ENCODE peak calls at places on chromosomes 3 and 15, in four cellular contexts. M, C, H and N are unnamed samples.

GRCh38 chr3:28317438-28318022 is 31.0 kb upstream of the ZCWPW2 start:
- DNase-seq in H (no peak), M (peak), C (peak), N (no peak)

GRCh38 chr3:150330872-150331271 is 77.2 kb upstream of the TSC22D2 start:
- DNase-seq in M (no peak), C (no peak), H (no peak), N (no peak)

GRCh38 chr15:69996321-69996720 is 101.4 kb downstream of the TLE3 start:
- DNase-seq in C (no peak), M (no peak), H (no peak), N (no peak)

GRCh38 chr3:125107861-125108567 is 52.2 kb upstream of the HEG1 start:
- DNase-seq in C (no peak), M (no peak), H (no peak), N (no peak)

GRCh38 chr3:84223512-84223911 is 735.3 kb upstream of the CADM2 start:
- DNase-seq in M (no peak), H (no peak), C (no peak), N (no peak)

GRCh38 chr3:127887321-127887720 is 27.7 kb upstream of the KBTBD12 start:
- DNase-seq in M (no peak), H (no peak), C (no peak), N (no peak)

GRCh38 chr3:151085227-151085888 is at the start of gene MED12L:
- DNase-seq in M (peak), H (peak), C (peak), N (peak)

GRCh38 chr3:8759038-8759755 is 10.2 kb downstream of the OXTR start:
- DNase-seq in H (no peak), C (no peak), M (no peak), N (no peak)

GRCh38 chr15:31974855-31975421 is 55.4 kb upstream of the CHRNA7 start:
- DNase-seq in H (peak), M (peak), C (peak), N (peak)

GRCh38 chr3:123834631-123835030 is 49.5 kb downstream of the MYLK start:
- DNase-seq in C (no peak), H (no peak), M (no peak), N (no peak)

GRCh38 chr15:90001062-90001682 is at the start of gene ZNF710:
- DNase-seq in C (no peak), M (peak), H (peak), N (peak)
- TF ChIP-seq TAF1 in C (no peak), M (peak), H (peak), N (peak)

GRCh38 chr15:84633311-84634227 is 20.5 kb downstream of the WDR73 start:
- DNase-seq in M (peak), C (peak), H (peak), N (peak)

GRCh38 chr15:84624359-84624758 is 23.6 kb downstream of the ZSCAN2 start:
- DNase-seq in H (no peak), C (no peak), M (no peak), N (no peak)

GRCh38 chr15:84631706-84632272 is 22.3 kb downstream of the WDR73 start:
- DNase-seq in H (no peak), C (peak), M (no peak), N (no peak)

GRCh38 chr15:84625125-84625524 is 24.3 kb downstream of the ZSCAN2 start:
- DNase-seq in C (no peak), H (no peak), M (no peak), N (no peak)

GRCh38 chr15:84629033-84629432 is 25.1 kb downstream of the WDR73 start:
- DNase-seq in M (no peak), H (no peak), C (no peak), N (no peak)
- TF ChIP-seq TAF1 in M (no peak), H (no peak), C (no peak), N (no peak)

GRCh38 chr3:78258798-78259197 is 1218.9 kb downstream of the ROBO2 start:
- DNase-seq in H (no peak), M (no peak), C (no peak), N (no peak)
- TF ChIP-seq TAF1 in H (no peak), M (no peak), C (no peak), N (no peak)

DNA sequence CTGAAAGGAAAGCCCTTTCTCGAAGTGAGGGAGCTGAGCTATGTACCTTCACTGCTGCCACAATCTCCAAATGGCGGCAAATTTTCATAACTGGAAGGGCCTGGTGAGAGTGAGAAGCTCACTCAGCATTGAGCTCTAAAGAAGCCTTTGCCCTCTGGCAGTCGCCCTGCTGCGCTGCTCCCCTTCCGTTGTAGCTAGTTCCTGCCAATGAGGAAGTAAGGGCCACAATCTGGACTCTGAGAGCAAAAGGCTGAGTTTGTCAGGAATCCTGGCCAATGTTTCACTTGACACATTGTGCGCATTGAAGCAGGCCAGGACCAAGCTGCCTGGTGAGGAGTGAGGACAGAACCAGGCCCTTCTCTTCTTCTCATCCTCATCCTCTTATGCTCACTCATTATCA is 579.5 kb downstream of the PDCD6IP start:
- DNase-seq in H (no peak), C (no peak), M (no peak), N (no peak)
- TF ChIP-seq TAF1 in H (no peak), C (no peak), M (no peak), N (no peak)

DNA sequence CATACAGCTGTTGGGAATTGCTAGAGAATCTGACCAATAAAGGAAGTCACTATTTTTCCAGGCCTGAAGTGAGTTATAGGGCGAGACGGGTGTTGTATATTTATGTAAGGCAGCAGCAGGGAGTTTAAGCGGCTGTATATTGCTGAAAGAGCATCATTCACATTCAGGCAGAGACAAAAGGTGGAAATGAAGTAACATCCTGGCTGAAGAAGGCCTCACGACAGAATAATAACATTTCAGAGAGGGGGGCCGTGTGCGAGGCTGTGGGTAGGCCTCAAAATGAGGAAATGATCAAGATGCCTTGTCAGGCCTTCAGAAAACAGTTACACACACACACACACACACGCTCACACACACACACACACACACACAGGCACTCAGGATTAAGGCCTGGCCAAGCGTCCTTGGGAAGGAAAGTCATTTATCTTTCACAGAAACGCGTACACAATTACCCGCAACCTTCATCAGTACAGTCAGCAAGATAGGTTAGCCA is 964.8 kb upstream of the NR2F2 start:
- DNase-seq in H (no peak), C (no peak), M (no peak), N (no peak)
- TF ChIP-seq TAF1 in H (no peak), C (no peak), M (no peak), N (no peak)